ENCODE peak calls at places on chromosome 12, in ten cellular contexts. Y, D, C, N, T, X, H, G, M and W are unnamed samples.

GRCh38 chr12:53005215-53005985 is 856 bp upstream of the EIF4B start:
- DNase-seq in Y (peak), D (no peak), C (peak), N (no peak), T (no peak), X (peak), H (no peak), G (peak), M (no peak), W (peak)

GRCh38 chr12:39620664-39621658 is 1.4 kb upstream of the ABCD2 start:
- DNase-seq in Y (peak), D (no peak), C (no peak), N (peak), T (no peak), X (no peak), H (no peak), G (peak), M (peak), W (no peak)

GRCh38 chr12:106296179-106296877 is 6.2 kb upstream of the TCP11L2 start:
- DNase-seq in Y (peak), D (no peak), C (no peak), N (no peak), T (no peak), X (peak), H (no peak), G (no peak), M (no peak), W (no peak)

GRCh38 chr12:41944241-41944640 is 200.4 kb downstream of the GXYLT1 start:
- DNase-seq in Y (no peak), D (no peak), C (no peak), N (no peak), T (no peak), X (no peak), H (no peak), G (no peak), M (no peak), W (no peak)

GRCh38 chr12:91991397-91992187 is 154.1 kb downstream of the BTG1 start:
- DNase-seq in Y (no peak), D (no peak), C (no peak), N (no peak), T (no peak), X (no peak), H (no peak), G (peak), M (no peak), W (no peak)

GRCh38 chr12:89756638-89757321 is 48.1 kb upstream of the ATP2B1 start:
- DNase-seq in Y (peak), D (no peak), C (no peak), N (no peak), T (no peak), X (peak), H (no peak), G (peak), M (no peak), W (no peak)

GRCh38 chr12:66375560-66375959 is 73.3 kb downstream of the HELB start:
- DNase-seq in Y (no peak), D (no peak), C (no peak), N (no peak), T (no peak), X (no peak), H (no peak), G (no peak), M (no peak), W (no peak)

GRCh38 chr12:541676-542289 is 82.0 kb downstream of the B4GALNT3 start:
- DNase-seq in Y (no peak), D (no peak), C (no peak), N (no peak), T (no peak), X (no peak), H (no peak), G (no peak), M (no peak), W (no peak)

GRCh38 chr12:64998327-64999156 is 122.6 kb downstream of the WIF1 start:
- DNase-seq in Y (peak), D (no peak), C (no peak), N (no peak), T (no peak), X (no peak), H (no peak), G (no peak), M (no peak), W (peak)

GRCh38 chr12:104576980-104577925 is 120.5 kb downstream of the CHST11 start:
- DNase-seq in Y (no peak), D (no peak), C (no peak), N (no peak), T (no peak), X (peak), H (no peak), G (no peak), M (no peak), W (no peak)

GRCh38 chr12:53505555-53506449 is 1.5 kb downstream of the NPFF start:
- DNase-seq in Y (no peak), D (no peak), C (no peak), N (no peak), T (no peak), X (no peak), H (peak), G (no peak), M (no peak), W (no peak)

GRCh38 chr12:6607751-6608591 is 792 bp upstream of the CHD4 start:
- DNase-seq in Y (peak), D (no peak), C (no peak), N (peak), T (no peak), X (peak), H (peak), G (peak), M (peak), W (no peak)

GRCh38 chr12:107134558-107134957 is 41.2 kb upstream of the CRY1 start:
- DNase-seq in Y (peak), D (no peak), C (no peak), N (peak), T (no peak), X (no peak), H (no peak), G (peak), M (peak), W (no peak)

GRCh38 chr12:49019435-49020317 is 1.1 kb upstream of the PRKAG1 start:
- DNase-seq in Y (peak), D (no peak), C (peak), N (peak), T (no peak), X (peak), H (no peak), G (peak), M (peak), W (no peak)

GRCh38 chr12:7940906-7941305 is 4.9 kb upstream of the SLC2A3 start:
- DNase-seq in Y (no peak), D (no peak), C (no peak), N (no peak), T (no peak), X (no peak), H (no peak), G (no peak), M (no peak), W (no peak)

GRCh38 chr12:130719263-130719892 is 3.3 kb upstream of the RIMBP2 start:
- DNase-seq in Y (no peak), D (no peak), C (no peak), N (no peak), T (no peak), X (no peak), H (no peak), G (no peak), M (no peak), W (no peak)

GRCh38 chr12:25756974-25757665 is 201.4 kb upstream of the RASSF8 start:
- DNase-seq in Y (no peak), D (no peak), C (no peak), N (no peak), T (no peak), X (no peak), H (no peak), G (no peak), M (no peak), W (no peak)

GRCh38 chr12:52708010-52708409 is 4.7 kb upstream of the KRT77 start:
- DNase-seq in Y (no peak), D (no peak), C (no peak), N (no peak), T (no peak), X (no peak), H (no peak), G (no peak), M (peak), W (no peak)

GRCh38 chr12:124636138-124636968 is 68.9 kb upstream of the NCOR2 start:
- DNase-seq in Y (peak), D (no peak), C (no peak), N (no peak), T (no peak), X (peak), H (no peak), G (no peak), M (peak), W (no peak)

GRCh38 chr12:3988519-3989217 is 115.5 kb upstream of the PARP11 start:
- DNase-seq in Y (no peak), D (no peak), C (no peak), N (no peak), T (no peak), X (no peak), H (no peak), G (peak), M (no peak), W (no peak)

GRCh38 chr12:54442071-54442470 is 23.0 kb upstream of the ITGA5 start:
- DNase-seq in Y (no peak), D (no peak), C (no peak), N (no peak), T (no peak), X (no peak), H (no peak), G (no peak), M (no peak), W (no peak)

GRCh38 chr12:113479578-113480335 is 8.1 kb upstream of the LHX5 start:
- DNase-seq in Y (peak), D (no peak), C (no peak), N (no peak), T (no peak), X (no peak), H (no peak), G (no peak), M (peak), W (no peak)

GRCh38 chr12:84408936-84409335 is 503.7 kb downstream of the SLC6A15 start:
- DNase-seq in Y (peak), D (no peak), C (no peak), N (no peak), T (no peak), X (peak), H (no peak), G (no peak), M (no peak), W (no peak)

GRCh38 chr12:54378791-54379400 is 5.6 kb downstream of the ZNF385A start:
- DNase-seq in Y (peak), D (peak), C (peak), N (no peak), T (peak), X (no peak), H (no peak), G (peak), M (no peak), W (no peak)

GRCh38 chr12:5200276-5201087 is 156.8 kb downstream of the KCNA5 start:
- DNase-seq in Y (no peak), D (no peak), C (peak), N (no peak), T (no peak), X (peak), H (no peak), G (peak), M (no peak), W (no peak)

GRCh38 chr12:113162102-113163029 is 12.8 kb downstream of the CFAP73 start:
- DNase-seq in Y (peak), D (no peak), C (peak), N (no peak), T (no peak), X (peak), H (no peak), G (peak), M (no peak), W (peak)

GRCh38 chr12:30484658-30485057 is 211.0 kb downstream of the IPO8 start:
- DNase-seq in Y (no peak), D (no peak), C (no peak), N (no peak), T (no peak), X (no peak), H (no peak), G (no peak), M (no peak), W (no peak)

GRCh38 chr12:112998997-112999767 is 20.9 kb downstream of the OAS2 start:
- DNase-seq in Y (no peak), D (no peak), C (no peak), N (no peak), T (no peak), X (no peak), H (peak), G (peak), M (no peak), W (no peak)

GRCh38 chr12:124379938-124380754 is 85.3 kb downstream of the RFLNA start:
- DNase-seq in Y (peak), D (peak), C (peak), N (no peak), T (no peak), X (peak), H (peak), G (no peak), M (no peak), W (no peak)

GRCh38 chr12:20142295-20142694 is 226.0 kb upstream of the PDE3A start:
- DNase-seq in Y (no peak), D (no peak), C (no peak), N (no peak), T (no peak), X (no peak), H (no peak), G (no peak), M (no peak), W (no peak)
- H3K27ac ChIP-seq in Y (no peak), D (no peak), C (no peak), N (no peak), T (no peak), X (no peak), H (no peak), G (no peak), M (no peak), W (no peak)

DNA sequence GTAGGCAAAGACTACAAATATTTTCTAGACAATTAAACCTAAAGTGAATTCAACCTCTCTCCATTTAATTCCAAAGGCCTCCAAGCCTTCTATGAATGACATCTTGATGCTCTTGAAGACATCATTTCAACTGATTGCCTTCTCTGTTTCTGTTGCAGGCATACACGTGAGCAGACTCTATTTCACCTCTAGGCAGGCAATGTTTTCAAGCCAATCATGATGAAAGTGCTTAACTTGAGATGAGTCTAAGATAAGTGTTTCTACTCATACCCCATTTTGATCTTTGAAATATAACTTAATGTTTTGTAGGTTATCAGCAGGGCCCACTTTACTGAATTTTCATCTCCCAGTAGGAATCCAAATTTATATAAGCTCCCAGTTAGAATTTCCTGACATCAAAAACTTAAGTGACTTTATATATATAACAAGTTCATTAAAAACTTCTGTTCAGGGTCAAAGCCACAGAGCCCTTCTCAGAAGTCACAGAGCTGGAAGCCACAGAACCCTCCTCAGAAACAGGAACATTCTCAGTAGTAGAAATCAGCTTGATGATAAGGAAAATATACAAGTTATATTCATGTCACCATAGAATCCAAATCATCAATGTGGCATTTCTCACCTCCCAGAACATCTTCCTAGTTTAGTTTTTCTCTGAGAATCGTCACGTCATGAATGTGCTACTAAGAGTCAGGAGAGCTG is 108.5 kb downstream of the PHLDA1 start:
- DNase-seq in Y (no peak), D (no peak), C (no peak), N (no peak), T (no peak), X (no peak), H (no peak), G (no peak), M (no peak), W (no peak)
- H3K27ac ChIP-seq in Y (no peak), D (no peak), C (no peak), N (no peak), T (no peak), X (no peak), H (no peak), G (no peak), M (no peak), W (no peak)

GRCh38 chr12:32754101-32754500 is 1.6 kb downstream of the YARS2 start:
- DNase-seq in Y (peak), D (no peak), C (no peak), N (no peak), T (no peak), X (no peak), H (no peak), G (no peak), M (no peak), W (no peak)

GRCh38 chr12:32753605-32754004 is 2.1 kb downstream of the YARS2 start:
- DNase-seq in Y (no peak), D (no peak), C (no peak), N (no peak), T (no peak), X (no peak), H (no peak), G (no peak), M (no peak), W (no peak)

GRCh38 chr12:32755654-32756475 is at the start of gene YARS2:
- DNase-seq in Y (peak), D (peak), C (peak), N (peak), T (peak), X (peak), H (peak), G (peak), M (peak), W (peak)

GRCh38 chr12:32756476-32757158 is 920 bp upstream of the YARS2 start:
- DNase-seq in Y (no peak), D (no peak), C (no peak), N (no peak), T (no peak), X (no peak), H (no peak), G (no peak), M (no peak), W (no peak)

GRCh38 chr12:32755051-32755653 is 545 bp downstream of the YARS2 start:
- DNase-seq in Y (peak), D (peak), C (peak), N (peak), T (peak), X (peak), H (peak), G (peak), M (peak), W (no peak)
- H3K27ac ChIP-seq in Y (peak), D (peak), C (peak), N (peak), T (peak), X (peak), H (peak), G (peak), M (peak), W (peak)

DNA sequence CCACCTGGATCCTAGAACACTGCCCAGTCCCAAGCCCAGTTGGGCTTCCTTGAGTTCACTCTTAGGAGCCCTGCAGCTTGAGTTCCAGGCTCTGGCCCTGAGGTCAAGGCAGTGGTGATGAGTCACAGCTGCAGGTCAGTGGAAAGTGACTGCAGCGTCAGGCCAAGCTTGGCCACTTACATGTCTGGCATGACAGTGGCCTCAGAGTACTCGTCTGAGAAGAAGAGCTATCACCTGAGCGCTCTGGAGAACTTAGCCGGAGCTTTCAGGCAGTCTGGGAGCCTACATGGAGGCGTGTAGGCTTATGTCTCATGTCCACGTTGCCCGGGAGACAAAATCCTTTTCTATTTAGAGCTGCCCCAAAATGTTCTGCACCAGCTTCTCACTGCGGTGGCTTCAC is 75.6 kb downstream of the ARL6IP4 start:
- DNase-seq in Y (no peak), D (no peak), C (peak), N (no peak), T (no peak), X (peak), H (no peak), G (no peak), M (no peak), W (no peak)
- H3K27ac ChIP-seq in Y (no peak), D (no peak), C (peak), N (no peak), T (no peak), X (no peak), H (no peak), G (no peak), M (no peak), W (no peak)

GRCh38 chr12:21892341-21892740 is 48.9 kb downstream of the ABCC9 start:
- DNase-seq in Y (no peak), D (no peak), C (no peak), N (no peak), T (no peak), X (no peak), H (no peak), G (no peak), M (no peak), W (no peak)

GRCh38 chr12:21893924-21894323 is 47.3 kb downstream of the ABCC9 start:
- DNase-seq in Y (no peak), D (no peak), C (no peak), N (no peak), T (no peak), X (no peak), H (no peak), G (no peak), M (no peak), W (no peak)

GRCh38 chr12:21894792-21895392 is 46.3 kb downstream of the ABCC9 start:
- DNase-seq in Y (no peak), D (no peak), C (no peak), N (no peak), T (no peak), X (no peak), H (no peak), G (no peak), M (no peak), W (no peak)

GRCh38 chr12:21888464-21888863 is 52.8 kb downstream of the ABCC9 start:
- DNase-seq in Y (no peak), D (no peak), C (no peak), N (no peak), T (no peak), X (no peak), H (no peak), G (no peak), M (no peak), W (no peak)

GRCh38 chr12:21891763-21892217 is 49.4 kb downstream of the ABCC9 start:
- DNase-seq in Y (peak), D (no peak), C (no peak), N (no peak), T (no peak), X (no peak), H (peak), G (no peak), M (no peak), W (no peak)
- H3K27ac ChIP-seq in Y (no peak), D (no peak), C (peak), N (no peak), T (no peak), X (no peak), H (peak), G (no peak), M (no peak), W (peak)

DNA sequence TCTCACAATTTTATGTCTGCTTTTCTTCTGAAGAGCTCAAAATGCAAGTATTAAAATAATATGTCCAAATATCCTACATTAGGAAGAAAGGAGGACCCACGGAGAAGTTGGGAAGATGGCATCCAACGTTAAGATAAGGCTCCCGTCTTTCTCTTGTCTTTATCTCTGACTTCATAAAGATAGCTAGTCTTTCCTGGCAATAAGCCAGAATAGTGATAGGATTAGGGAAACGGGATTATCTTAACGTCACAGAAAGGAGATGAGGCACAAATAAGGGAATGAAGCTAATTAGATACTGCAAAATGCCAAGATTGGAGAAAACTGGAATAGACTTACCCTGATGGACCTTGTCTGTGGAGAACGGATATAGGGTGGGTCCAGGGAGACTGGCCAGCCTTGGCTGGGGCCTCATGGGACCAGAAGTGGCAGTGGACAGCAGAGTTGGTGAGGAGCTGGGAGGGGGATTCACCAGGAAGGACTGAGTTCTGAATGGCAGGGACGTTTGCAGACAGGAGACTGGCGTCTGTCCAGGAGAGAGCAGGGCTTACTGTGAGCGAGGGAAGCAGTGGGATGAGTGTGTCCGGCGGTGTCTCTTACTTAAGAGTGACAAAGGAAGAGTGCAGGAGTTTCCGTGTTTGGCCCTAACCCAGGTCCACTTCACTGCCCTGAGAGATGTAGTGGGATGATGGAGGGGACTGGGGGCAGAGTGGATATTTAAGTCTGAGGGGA is 119.9 kb downstream of the CACNA1C start:
- DNase-seq in Y (peak), D (no peak), C (no peak), N (no peak), T (no peak), X (no peak), H (no peak), G (no peak), M (no peak), W (no peak)
- H3K27ac ChIP-seq in Y (peak), D (no peak), C (peak), N (no peak), T (no peak), X (no peak), H (no peak), G (no peak), M (no peak), W (no peak)